ENCODE peak calls at places on chromosomes 16 and 17, in ten cellular contexts. One of them, this sample, is unnamed.

GRCh38 chr17:78596871-78597635 is 19.9 kb upstream of the DNAH17 start:
- DNase-seq in GM12891: no peak
- DNase-seq in breast epithelium: no peak
- DNase-seq in transverse colon: no peak
- DNase-seq in lower leg skin: no peak
- DNase-seq in prostate gland: no peak
- DNase-seq in heart left ventricle: no peak
- DNase-seq in H54: no peak
- DNase-seq in IMR-90: no peak
- DNase-seq in gastrocnemius medialis: no peak
- DNase-seq in this sample: no peak

GRCh38 chr17:9298135-9298534 is 276.8 kb downstream of the NTN1 start:
- DNase-seq in GM12891: no peak
- DNase-seq in breast epithelium: no peak
- DNase-seq in transverse colon: peak; percentile 37
- DNase-seq in lower leg skin: no peak
- DNase-seq in prostate gland: no peak
- DNase-seq in heart left ventricle: no peak
- DNase-seq in H54: no peak
- DNase-seq in IMR-90: no peak
- DNase-seq in gastrocnemius medialis: peak; percentile 55
- DNase-seq in this sample: no peak

GRCh38 chr17:7011942-7012254 is 526 bp upstream of the RNASEK start:
- DNase-seq in GM12891: no peak
- DNase-seq in breast epithelium: no peak
- DNase-seq in transverse colon: no peak
- DNase-seq in lower leg skin: no peak
- DNase-seq in prostate gland: no peak
- DNase-seq in heart left ventricle: no peak
- DNase-seq in H54: no peak
- DNase-seq in IMR-90: no peak
- DNase-seq in gastrocnemius medialis: no peak
- DNase-seq in this sample: no peak

GRCh38 chr17:7834554-7834890 is 505 bp downstream of the KDM6B start:
- DNase-seq in GM12891: no peak
- DNase-seq in breast epithelium: peak; percentile 65
- DNase-seq in transverse colon: peak; percentile 84
- DNase-seq in lower leg skin: no peak
- DNase-seq in prostate gland: peak; percentile 51
- DNase-seq in heart left ventricle: peak; percentile 77
- DNase-seq in H54: no peak
- DNase-seq in IMR-90: no peak
- DNase-seq in gastrocnemius medialis: peak; percentile 76
- DNase-seq in this sample: no peak

GRCh38 chr16:81668243-81669097 is 110.6 kb upstream of the PLCG2 start:
- DNase-seq in GM12891: no peak
- DNase-seq in breast epithelium: no peak
- DNase-seq in transverse colon: no peak
- DNase-seq in lower leg skin: no peak
- DNase-seq in prostate gland: no peak
- DNase-seq in heart left ventricle: no peak
- DNase-seq in H54: no peak
- DNase-seq in IMR-90: no peak
- DNase-seq in gastrocnemius medialis: no peak
- DNase-seq in this sample: no peak

GRCh38 chr17:3893003-3893719 is at the start of gene CAMKK1:
- DNase-seq in GM12891: peak; percentile 99
- DNase-seq in breast epithelium: peak; percentile 77
- DNase-seq in transverse colon: peak; percentile 94
- DNase-seq in lower leg skin: peak; percentile 73
- DNase-seq in prostate gland: peak; percentile 85
- DNase-seq in heart left ventricle: peak; percentile 94
- DNase-seq in H54: peak; percentile 93
- DNase-seq in IMR-90: peak; percentile 72
- DNase-seq in gastrocnemius medialis: peak; percentile 84
- DNase-seq in this sample: no peak

GRCh38 chr17:44439168-44439567 is 49.7 kb upstream of the ITGA2B start:
- DNase-seq in GM12891: no peak
- DNase-seq in breast epithelium: no peak
- DNase-seq in transverse colon: no peak
- DNase-seq in lower leg skin: no peak
- DNase-seq in prostate gland: no peak
- DNase-seq in heart left ventricle: no peak
- DNase-seq in H54: no peak
- DNase-seq in IMR-90: no peak
- DNase-seq in gastrocnemius medialis: no peak
- DNase-seq in this sample: no peak

GRCh38 chr16:57781741-57782606 is 20.3 kb downstream of the KIFC3 start:
- DNase-seq in GM12891: no peak
- DNase-seq in breast epithelium: no peak
- DNase-seq in transverse colon: no peak
- DNase-seq in lower leg skin: no peak
- DNase-seq in prostate gland: no peak
- DNase-seq in heart left ventricle: no peak
- DNase-seq in H54: peak; percentile 33
- DNase-seq in IMR-90: peak; percentile 43
- DNase-seq in gastrocnemius medialis: no peak
- DNase-seq in this sample: no peak

GRCh38 chr16:66250686-66251405 is 115.6 kb upstream of the CDH5 start:
- DNase-seq in GM12891: no peak
- DNase-seq in breast epithelium: peak; percentile 72
- DNase-seq in transverse colon: peak; percentile 48
- DNase-seq in lower leg skin: peak; percentile 85
- DNase-seq in prostate gland: peak; percentile 40
- DNase-seq in heart left ventricle: peak; percentile 83
- DNase-seq in H54: no peak
- DNase-seq in IMR-90: peak; percentile 73
- DNase-seq in gastrocnemius medialis: peak; percentile 75
- DNase-seq in this sample: no peak

GRCh38 chr16:72291531-72291981 is 119.6 kb upstream of the PMFBP1 start:
- DNase-seq in GM12891: no peak
- DNase-seq in breast epithelium: no peak
- DNase-seq in transverse colon: no peak
- DNase-seq in lower leg skin: no peak
- DNase-seq in prostate gland: no peak
- DNase-seq in heart left ventricle: no peak
- DNase-seq in H54: peak; percentile 37
- DNase-seq in IMR-90: peak; percentile 94
- DNase-seq in gastrocnemius medialis: no peak
- DNase-seq in this sample: no peak

GRCh38 chr17:80187493-80187892 is 17.7 kb downstream of the CARD14 start:
- DNase-seq in GM12891: no peak
- DNase-seq in breast epithelium: peak; percentile 70
- DNase-seq in transverse colon: peak; percentile 74
- DNase-seq in lower leg skin: peak; percentile 59
- DNase-seq in prostate gland: peak; percentile 82
- DNase-seq in heart left ventricle: peak; percentile 68
- DNase-seq in H54: no peak
- DNase-seq in IMR-90: no peak
- DNase-seq in gastrocnemius medialis: peak; percentile 53
- DNase-seq in this sample: no peak

DNA sequence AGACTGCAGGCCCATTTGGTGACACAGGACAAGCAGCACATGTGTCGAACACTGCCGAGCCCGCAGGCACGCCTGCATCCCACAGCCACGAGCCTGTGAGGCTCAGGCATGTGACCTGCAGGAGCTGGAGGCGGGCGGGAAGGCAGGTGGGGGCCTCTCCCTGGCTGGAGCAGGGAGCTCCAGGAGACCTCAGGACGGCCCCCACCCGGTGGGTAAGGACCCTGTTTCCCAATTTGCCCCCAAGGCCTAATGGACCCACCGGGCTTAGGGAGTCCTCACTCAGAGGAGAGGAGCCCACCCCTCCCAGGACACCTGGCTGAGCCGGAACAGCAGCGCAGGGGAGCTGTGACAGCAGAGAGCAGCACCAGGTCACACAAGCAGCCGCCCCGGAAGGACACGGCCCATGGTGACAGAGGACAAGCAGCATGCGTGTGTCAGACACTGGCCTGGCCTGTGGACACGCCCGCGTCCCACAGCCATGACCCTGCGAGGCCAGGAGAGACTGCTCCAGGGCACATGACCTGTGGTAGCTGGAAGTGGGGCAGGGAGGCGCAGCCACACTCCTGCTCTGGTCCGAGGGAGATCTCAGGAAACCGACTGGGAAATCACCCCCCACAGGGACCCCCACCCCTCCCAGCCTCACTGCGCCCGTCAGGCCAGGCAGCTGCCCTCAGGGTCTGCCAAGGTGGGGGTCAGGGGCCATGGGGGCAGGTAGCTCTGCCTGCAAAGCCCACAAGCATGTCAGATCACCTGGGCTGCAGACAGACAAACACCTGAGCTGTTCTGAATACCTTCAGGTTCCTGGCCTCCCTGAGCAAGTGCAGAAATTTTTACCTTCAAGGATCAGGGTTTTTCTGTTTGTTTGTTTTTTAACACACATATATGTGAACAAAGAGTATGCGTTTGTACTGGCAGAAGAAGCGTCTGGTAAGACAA is 2.4 kb downstream of the SPSB3 start:
- DNase-seq in GM12891: no peak
- DNase-seq in breast epithelium: no peak
- DNase-seq in transverse colon: peak; percentile 11
- DNase-seq in lower leg skin: no peak
- DNase-seq in prostate gland: no peak
- DNase-seq in heart left ventricle: peak; percentile 37
- DNase-seq in H54: no peak
- DNase-seq in IMR-90: no peak
- DNase-seq in gastrocnemius medialis: no peak
- DNase-seq in this sample: no peak
- TF ChIP-seq POLR2A in GM12891: no peak
- TF ChIP-seq POLR2A in breast epithelium: no peak
- TF ChIP-seq POLR2A in transverse colon: no peak
- TF ChIP-seq POLR2A in lower leg skin: no peak
- TF ChIP-seq POLR2A in prostate gland: no peak
- TF ChIP-seq POLR2A in heart left ventricle: no peak
- TF ChIP-seq POLR2A in H54: no peak
- TF ChIP-seq POLR2A in IMR-90: no peak
- TF ChIP-seq POLR2A in gastrocnemius medialis: no peak
- TF ChIP-seq POLR2A in this sample: no peak

GRCh38 chr17:76811028-76811427 is 57.2 kb upstream of the MGAT5B start:
- DNase-seq in GM12891: no peak
- DNase-seq in breast epithelium: no peak
- DNase-seq in transverse colon: no peak
- DNase-seq in lower leg skin: no peak
- DNase-seq in prostate gland: no peak
- DNase-seq in heart left ventricle: no peak
- DNase-seq in H54: no peak
- DNase-seq in IMR-90: no peak
- DNase-seq in gastrocnemius medialis: no peak
- DNase-seq in this sample: no peak

GRCh38 chr17:76808326-76808725 is 59.9 kb upstream of the MGAT5B start:
- DNase-seq in GM12891: no peak
- DNase-seq in breast epithelium: no peak
- DNase-seq in transverse colon: no peak
- DNase-seq in lower leg skin: no peak
- DNase-seq in prostate gland: no peak
- DNase-seq in heart left ventricle: no peak
- DNase-seq in H54: no peak
- DNase-seq in IMR-90: no peak
- DNase-seq in gastrocnemius medialis: no peak
- DNase-seq in this sample: no peak

GRCh38 chr17:76801706-76802105 is 63.8 kb downstream of the MFSD11 start:
- DNase-seq in GM12891: no peak
- DNase-seq in breast epithelium: no peak
- DNase-seq in transverse colon: no peak
- DNase-seq in lower leg skin: no peak
- DNase-seq in prostate gland: no peak
- DNase-seq in heart left ventricle: no peak
- DNase-seq in H54: no peak
- DNase-seq in IMR-90: no peak
- DNase-seq in gastrocnemius medialis: no peak
- DNase-seq in this sample: no peak

DNA sequence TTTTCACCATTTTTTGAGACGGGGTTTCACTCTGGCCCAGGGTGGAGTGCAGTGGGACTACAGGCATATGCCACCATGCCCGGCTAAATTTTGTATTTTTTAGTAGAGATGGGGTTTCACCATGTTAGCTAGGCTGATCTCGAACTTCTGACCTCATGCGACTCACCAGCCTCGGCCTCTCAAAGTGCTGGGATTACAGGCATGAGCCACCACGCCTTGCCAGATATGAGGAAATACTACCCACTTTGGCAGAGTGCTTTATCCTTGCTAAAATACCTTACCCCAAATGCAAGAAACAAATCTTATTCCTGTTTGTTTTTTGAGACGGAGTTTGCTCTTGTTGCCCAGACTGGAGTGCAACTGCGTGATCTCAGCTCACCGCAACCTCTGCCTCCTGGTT is 62.9 kb upstream of the MGAT5B start:
- DNase-seq in GM12891: no peak
- DNase-seq in breast epithelium: no peak
- DNase-seq in transverse colon: no peak
- DNase-seq in lower leg skin: no peak
- DNase-seq in prostate gland: no peak
- DNase-seq in heart left ventricle: no peak
- DNase-seq in H54: no peak
- DNase-seq in IMR-90: peak; percentile 34
- DNase-seq in gastrocnemius medialis: no peak
- DNase-seq in this sample: no peak
- TF ChIP-seq POLR2A in GM12891: no peak
- TF ChIP-seq POLR2A in breast epithelium: no peak
- TF ChIP-seq POLR2A in transverse colon: no peak
- TF ChIP-seq POLR2A in lower leg skin: no peak
- TF ChIP-seq POLR2A in prostate gland: no peak
- TF ChIP-seq POLR2A in heart left ventricle: no peak
- TF ChIP-seq POLR2A in H54: no peak
- TF ChIP-seq POLR2A in IMR-90: no peak
- TF ChIP-seq POLR2A in gastrocnemius medialis: no peak
- TF ChIP-seq POLR2A in this sample: no peak

GRCh38 chr16:52676951-52677350 is 130.0 kb upstream of the TOX3 start:
- DNase-seq in GM12891: no peak
- DNase-seq in breast epithelium: no peak
- DNase-seq in transverse colon: no peak
- DNase-seq in lower leg skin: no peak
- DNase-seq in prostate gland: no peak
- DNase-seq in heart left ventricle: no peak
- DNase-seq in H54: no peak
- DNase-seq in IMR-90: no peak
- DNase-seq in gastrocnemius medialis: no peak
- DNase-seq in this sample: no peak

GRCh38 chr16:52677487-52677886 is 130.5 kb upstream of the TOX3 start:
- DNase-seq in GM12891: no peak
- DNase-seq in breast epithelium: no peak
- DNase-seq in transverse colon: no peak
- DNase-seq in lower leg skin: no peak
- DNase-seq in prostate gland: no peak
- DNase-seq in heart left ventricle: no peak
- DNase-seq in H54: no peak
- DNase-seq in IMR-90: no peak
- DNase-seq in gastrocnemius medialis: no peak
- DNase-seq in this sample: no peak

GRCh38 chr16:52680993-52681392 is 134.1 kb upstream of the TOX3 start:
- DNase-seq in GM12891: no peak
- DNase-seq in breast epithelium: no peak
- DNase-seq in transverse colon: no peak
- DNase-seq in lower leg skin: no peak
- DNase-seq in prostate gland: no peak
- DNase-seq in heart left ventricle: no peak
- DNase-seq in H54: no peak
- DNase-seq in IMR-90: no peak
- DNase-seq in gastrocnemius medialis: no peak
- DNase-seq in this sample: no peak
- TF ChIP-seq POLR2A in GM12891: no peak
- TF ChIP-seq POLR2A in breast epithelium: no peak
- TF ChIP-seq POLR2A in transverse colon: no peak
- TF ChIP-seq POLR2A in lower leg skin: no peak
- TF ChIP-seq POLR2A in prostate gland: no peak
- TF ChIP-seq POLR2A in heart left ventricle: no peak
- TF ChIP-seq POLR2A in H54: no peak
- TF ChIP-seq POLR2A in IMR-90: no peak
- TF ChIP-seq POLR2A in gastrocnemius medialis: no peak
- TF ChIP-seq POLR2A in this sample: no peak

GRCh38 chr17:47650525-47651522 is 1.1 kb downstream of the KPNB1 start:
- DNase-seq in GM12891: peak; percentile 77
- DNase-seq in breast epithelium: peak; percentile 96
- DNase-seq in transverse colon: peak; percentile 96
- DNase-seq in lower leg skin: peak; percentile 91
- DNase-seq in prostate gland: peak; percentile 93
- DNase-seq in heart left ventricle: peak; percentile 98
- DNase-seq in H54: peak; percentile 91
- DNase-seq in IMR-90: peak; percentile 94
- DNase-seq in gastrocnemius medialis: peak; percentile 96
- DNase-seq in this sample: peak; percentile 50
- TF ChIP-seq POLR2A in GM12891: no peak
- TF ChIP-seq POLR2A in breast epithelium: no peak
- TF ChIP-seq POLR2A in transverse colon: no peak
- TF ChIP-seq POLR2A in lower leg skin: no peak
- TF ChIP-seq POLR2A in prostate gland: no peak
- TF ChIP-seq POLR2A in heart left ventricle: no peak
- TF ChIP-seq POLR2A in H54: no peak
- TF ChIP-seq POLR2A in IMR-90: no peak
- TF ChIP-seq POLR2A in gastrocnemius medialis: no peak
- TF ChIP-seq POLR2A in this sample: no peak

This sample was measured in esophagus squamous epithelium.